ENCODE peak calls at places on chromosomes 16 and 17, in five cellular contexts. E is heart left ventricle, C is A549, L is IMR-90, Y is pancreas. T is an unnamed sample. For H3K4me1, the result is how much of the 10 kb centered on the place peaks cover.

GRCh38 chr16:3841729-3842508 is 38.6 kb downstream of the CREBBP start:
- DNase-seq in E (no peak), C (no peak), L (no peak), Y (no peak), T (no peak)

GRCh38 chr17:39194985-39195524 is 2.4 kb downstream of the CACNB1 start:
- DNase-seq in E (no peak), C (no peak), L (no peak), Y (no peak), T (no peak)

GRCh38 chr17:8896087-8896486 is 28.6 kb upstream of the PIK3R6 start:
- DNase-seq in E (no peak), C (no peak), L (no peak), Y (no peak), T (no peak)

GRCh38 chr16:17304124-17304813 is 166.5 kb downstream of the XYLT1 start:
- DNase-seq in E (no peak), C (no peak), L (peak), Y (peak), T (no peak)

GRCh38 chr17:30323895-30324319 is 9.9 kb downstream of the TMIGD1 start:
- DNase-seq in E (no peak), C (no peak), L (no peak), Y (no peak), T (no peak)

GRCh38 chr16:11271610-11272009 is 1.8 kb downstream of the PRM3 start:
- DNase-seq in E (no peak), C (no peak), L (no peak), Y (no peak), T (no peak)

GRCh38 chr17:1170739-1171138 is 9.0 kb downstream of the ABR start:
- DNase-seq in E (no peak), C (no peak), L (no peak), Y (no peak), T (no peak)

GRCh38 chr17:62927083-62927482 is 39.0 kb upstream of the TANC2 start:
- DNase-seq in E (no peak), C (no peak), L (no peak), Y (no peak), T (no peak)

GRCh38 chr17:81245024-81245664 is 6.0 kb downstream of the NDUFAF8 start:
- DNase-seq in E (no peak), C (no peak), L (peak), Y (peak), T (peak)

GRCh38 chr17:37683454-37683984 is 40.3 kb upstream of the DDX52 start:
- DNase-seq in E (no peak), C (no peak), L (no peak), Y (no peak), T (no peak)

GRCh38 chr16:3716831-3717234 is 491 bp downstream of the TRAP1 start:
- DNase-seq in E (no peak), C (peak), L (no peak), Y (no peak), T (peak)

GRCh38 chr17:1568950-1569810 is 6.6 kb upstream of the PITPNA start:
- DNase-seq in E (no peak), C (no peak), L (no peak), Y (no peak), T (no peak)

GRCh38 chr16:87407511-87408112 is 15.5 kb downstream of the MAP1LC3B start:
- DNase-seq in E (peak), C (no peak), L (no peak), Y (no peak), T (peak)

GRCh38 chr17:44872131-44872768 is 24.6 kb downstream of the HIGD1B start:
- DNase-seq in E (no peak), C (no peak), L (no peak), Y (no peak), T (no peak)

GRCh38 chr17:79749156-79749815 is 18.5 kb downstream of the ENPP7 start:
- DNase-seq in E (no peak), C (no peak), L (peak), Y (no peak), T (no peak)

GRCh38 chr17:37359682-37360188 is 16.1 kb upstream of the C17orf78 start:
- DNase-seq in E (no peak), C (no peak), L (peak), Y (no peak), T (no peak)

GRCh38 chr17:76266244-76266938 is 1.2 kb downstream of the UBALD2 start:
- DNase-seq in E (peak), C (peak), L (peak), Y (no peak), T (no peak)

GRCh38 chr16:10868562-10869469 is 8.2 kb upstream of the CIITA start:
- DNase-seq in E (peak), C (no peak), L (no peak), Y (no peak), T (peak)

GRCh38 chr16:51163366-51163765 is 12.3 kb upstream of the SALL1 start:
- DNase-seq in E (no peak), C (no peak), L (peak), Y (no peak), T (no peak)

DNA sequence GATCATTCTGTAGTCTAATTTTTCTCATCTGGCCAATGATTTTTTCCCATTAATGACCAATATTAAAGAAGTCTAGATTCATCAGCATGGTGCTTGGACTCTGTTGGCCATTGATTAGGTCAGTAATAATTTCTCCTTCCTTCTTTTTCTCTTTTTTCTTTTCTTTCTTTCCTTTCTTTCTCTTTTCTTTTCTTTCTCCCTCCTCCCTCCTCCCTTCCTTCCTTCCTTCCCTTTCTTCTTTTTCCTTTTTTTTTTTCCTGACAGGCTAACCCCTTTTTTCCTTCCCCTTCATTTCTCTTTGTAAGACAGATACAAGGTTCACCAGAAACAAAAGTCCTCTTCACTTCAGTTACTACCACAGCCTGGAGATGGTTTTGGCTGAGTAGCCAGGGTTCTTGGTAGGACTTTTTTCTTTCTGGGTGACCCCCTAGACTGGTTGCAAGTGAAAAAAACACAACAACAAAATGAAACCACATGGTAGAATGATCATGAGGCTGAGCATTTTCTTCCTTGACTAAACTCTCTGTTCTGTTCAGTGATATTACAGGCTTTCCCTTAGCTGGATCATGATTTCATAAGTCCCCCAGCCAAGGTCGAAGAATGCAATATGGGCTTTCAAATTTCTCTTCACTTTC is 3.0 kb upstream of the ABCA6 start:
- DNase-seq in E (no peak), C (no peak), L (no peak), Y (no peak), T (no peak)
- H3K4me1 ChIP-seq in E (under half), C (under half), L (under half), Y (under half), T (under half)

GRCh38 chr17:31461227-31461810 is 69.8 kb downstream of the RAB11FIP4 start:
- DNase-seq in E (no peak), C (no peak), L (no peak), Y (no peak), T (no peak)
- H3K4me1 ChIP-seq in E (under half), C (under half), L (under half), Y (under half), T (under half)

DNA sequence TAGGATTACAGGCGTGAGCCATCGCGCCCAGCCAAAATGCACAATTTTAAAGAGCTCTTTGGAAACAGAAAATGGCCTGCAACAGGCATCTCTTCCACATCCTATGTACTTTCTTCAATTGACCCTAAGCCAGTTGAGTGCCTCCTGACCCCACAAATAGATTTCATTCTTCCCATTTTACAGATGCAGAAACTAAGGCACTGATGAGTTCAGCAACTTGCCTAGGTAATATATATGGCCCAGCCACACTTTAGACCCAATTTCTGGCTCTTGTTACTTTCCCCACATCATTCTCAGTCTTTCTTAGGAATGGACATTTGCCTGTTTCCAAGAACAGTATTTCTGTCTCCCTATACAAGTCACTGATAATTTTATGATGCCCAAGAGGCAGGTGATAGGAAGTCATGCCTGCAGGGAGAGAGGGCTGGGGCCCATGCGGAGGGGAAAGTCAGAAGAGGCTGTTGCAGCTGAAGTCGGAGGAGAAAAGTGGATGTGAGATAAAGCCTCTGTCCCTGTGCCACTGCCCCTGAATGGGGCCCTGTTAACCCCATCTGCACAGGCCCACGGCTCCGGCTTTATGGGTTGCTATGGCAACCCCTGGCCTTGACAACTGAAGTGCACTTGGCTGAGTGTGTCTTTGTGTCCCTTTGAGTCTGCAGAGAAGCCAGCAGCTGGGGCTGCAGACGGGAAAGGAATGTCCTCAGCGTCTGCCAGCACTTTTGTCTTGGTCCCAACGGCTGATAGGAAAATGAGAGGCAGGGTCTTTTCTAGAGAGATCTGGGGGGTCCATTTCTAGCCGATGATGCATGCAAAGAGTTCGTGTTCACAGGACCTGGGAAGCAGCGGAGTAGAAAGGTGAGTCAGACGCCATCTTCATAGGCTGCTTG is 45.9 kb downstream of the ABAT start:
- DNase-seq in E (no peak), C (no peak), L (no peak), Y (no peak), T (no peak)
- H3K4me1 ChIP-seq in E (under half), C (under half), L (under half), Y (under half), T (under half)

DNA sequence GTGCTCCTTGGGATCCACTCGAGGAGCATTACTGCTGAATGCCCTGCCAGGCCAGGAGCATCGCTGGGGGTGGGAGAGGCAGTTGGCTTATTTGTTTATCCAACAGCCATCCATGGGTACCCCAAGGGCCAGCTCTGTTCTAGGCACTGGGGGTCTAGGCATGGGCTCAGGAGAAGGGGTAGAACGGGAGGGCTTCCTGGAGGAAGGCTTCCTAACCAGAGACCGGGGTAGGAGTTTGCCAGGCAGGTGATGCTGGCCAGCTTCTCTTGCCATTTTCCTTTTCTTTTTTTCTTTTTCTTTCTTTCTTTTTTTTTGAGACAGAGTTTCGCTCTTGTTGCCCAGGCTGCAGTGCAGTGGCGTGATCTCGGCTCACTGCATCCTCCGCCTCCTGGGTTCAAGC is 241.0 kb downstream of the SEC14L1 start:
- DNase-seq in E (no peak), C (no peak), L (no peak), Y (no peak), T (no peak)
- H3K4me1 ChIP-seq in E (half or more), C (half or more), L (half or more), Y (under half), T (half or more)

GRCh38 chr16:81754810-81755209 is 24.3 kb upstream of the PLCG2 start:
- DNase-seq in E (no peak), C (no peak), L (no peak), Y (no peak), T (no peak)
- H3K4me1 ChIP-seq in E (under half), C (under half), L (under half), Y (under half), T (under half)

DNA sequence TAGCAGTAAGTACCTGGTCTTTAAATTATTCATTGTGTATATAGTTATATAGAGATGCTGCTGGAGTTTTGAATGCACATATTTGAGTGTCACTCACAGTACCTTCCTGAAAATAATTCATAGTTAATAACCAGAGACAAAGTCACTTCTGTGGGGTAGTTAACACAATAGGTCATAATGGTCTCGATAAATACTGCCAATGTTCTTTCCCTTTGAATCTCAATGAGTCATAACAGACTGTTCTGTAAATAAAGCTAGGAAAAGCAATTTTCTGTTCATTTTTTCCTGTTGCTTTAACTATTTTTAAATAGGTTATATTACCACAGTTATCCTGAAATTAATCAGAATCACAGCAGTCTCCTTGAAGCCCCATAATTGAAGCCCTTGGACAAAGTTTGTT is 87.2 kb downstream of the MAP2K4 start:
- DNase-seq in E (no peak), C (no peak), L (peak), Y (no peak), T (no peak)
- H3K4me1 ChIP-seq in E (under half), C (under half), L (under half), Y (under half), T (under half)

GRCh38 chr17:64077409-64077808 is 52.5 kb downstream of the ERN1 start:
- DNase-seq in E (no peak), C (no peak), L (peak), Y (no peak), T (peak)
- H3K4me1 ChIP-seq in E (under half), C (half or more), L (under half), Y (under half), T (half or more)